ENCODE peak calls at places on chromosome 18, in seven cellular contexts. H is breast epithelium, D is endothelial cell of umbilical vein, U is K562, Z is sigmoid colon, P is HepG2, C is transverse colon. B is an unnamed sample.

GRCh38 chr18:35634376-35634775 is 52.8 kb downstream of the GALNT1 start:
- DNase-seq in P (no peak), D (peak), Z (no peak), H (no peak), U (no peak), C (no peak), B (no peak)

GRCh38 chr18:63848159-63848558 is 39.3 kb upstream of the SERPINB2 start:
- DNase-seq in C (no peak), D (peak), Z (no peak), H (no peak), U (peak), P (peak), B (peak)

GRCh38 chr18:46053368-46054095 is 18.5 kb downstream of the PSTPIP2 start:
- DNase-seq in H (no peak), C (no peak), U (no peak), D (no peak), P (no peak), Z (no peak), B (no peak)

GRCh38 chr18:57846258-57846657 is 43.1 kb upstream of the ATP8B1 start:
- DNase-seq in U (peak), Z (no peak), C (no peak), P (no peak), H (no peak), D (peak), B (no peak)

GRCh38 chr18:4130734-4131719 is 324.1 kb downstream of the DLGAP1 start:
- DNase-seq in Z (no peak), H (no peak), D (no peak), U (no peak), P (no peak), C (no peak), B (peak)

GRCh38 chr18:62450546-62451395 is 72.1 kb upstream of the ZCCHC2 start:
- DNase-seq in H (peak), U (peak), D (peak), Z (peak), P (peak), C (no peak), B (no peak)

GRCh38 chr18:79986726-79987125 is 1.6 kb downstream of the TXNL4A start:
- DNase-seq in C (no peak), U (no peak), H (no peak), P (no peak), D (peak), Z (no peak), B (no peak)

GRCh38 chr18:50656396-50656795 is 96.5 kb downstream of the MAPK4 start:
- DNase-seq in H (no peak), C (no peak), Z (no peak), P (no peak), U (no peak), D (no peak), B (no peak)

GRCh38 chr18:49170925-49171509 is 220.3 kb upstream of the SMAD7 start:
- DNase-seq in D (no peak), Z (no peak), P (no peak), C (no peak), U (no peak), H (no peak), B (no peak)

GRCh38 chr18:46071615-46071893 is 506 bp downstream of the PSTPIP2 start:
- DNase-seq in D (no peak), P (no peak), U (peak), C (no peak), H (no peak), Z (no peak), B (no peak)

GRCh38 chr18:63831080-63831788 is 56.0 kb downstream of the SERPINB7 start:
- DNase-seq in U (no peak), P (no peak), H (no peak), D (no peak), Z (no peak), C (no peak), B (no peak)

GRCh38 chr18:39647627-39648502 is 2082.3 kb upstream of the CELF4 start:
- DNase-seq in Z (no peak), D (peak), P (no peak), U (no peak), C (no peak), H (no peak), B (no peak)

GRCh38 chr18:72840109-72840508 is 27.7 kb downstream of the NETO1 start:
- DNase-seq in D (no peak), P (no peak), U (no peak), H (no peak), C (no peak), Z (no peak), B (no peak)

DNA sequence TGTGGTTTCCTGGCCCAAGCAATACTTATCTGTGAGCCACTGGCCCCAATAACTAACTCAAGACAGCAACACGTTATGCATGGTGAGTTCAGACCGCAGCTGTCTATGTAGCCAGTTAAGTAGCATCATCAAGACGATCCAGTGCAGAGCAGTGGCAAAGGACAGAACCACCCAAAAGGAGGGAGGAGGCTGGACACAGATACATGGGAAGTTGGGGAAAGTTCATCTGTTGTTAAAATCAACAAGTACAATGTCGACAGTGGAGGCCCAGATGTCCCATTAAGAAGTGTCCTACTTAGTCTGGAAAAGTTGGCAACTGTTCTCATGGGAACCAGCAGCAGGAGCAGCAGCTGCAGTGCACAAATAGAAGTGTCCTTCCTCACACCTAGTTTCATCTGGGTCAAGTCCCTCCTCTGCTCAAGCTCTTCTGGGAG is 106.9 kb upstream of the THOC1 start:
- DNase-seq in U (no peak), C (no peak), Z (peak), P (no peak), D (peak), H (no peak), B (no peak)
- TF ChIP-seq POLR2AphosphoS5 in U (no peak), C (no peak), Z (peak), P (no peak), D (no peak), H (no peak), B (no peak)

GRCh38 chr18:6289454-6290242 is 125.1 kb downstream of the L3MBTL4 start:
- DNase-seq in D (no peak), U (no peak), C (no peak), Z (no peak), H (no peak), P (no peak), B (no peak)

GRCh38 chr18:6297875-6298274 is 116.8 kb downstream of the L3MBTL4 start:
- DNase-seq in P (no peak), D (no peak), Z (no peak), U (no peak), C (no peak), H (no peak), B (no peak)

DNA sequence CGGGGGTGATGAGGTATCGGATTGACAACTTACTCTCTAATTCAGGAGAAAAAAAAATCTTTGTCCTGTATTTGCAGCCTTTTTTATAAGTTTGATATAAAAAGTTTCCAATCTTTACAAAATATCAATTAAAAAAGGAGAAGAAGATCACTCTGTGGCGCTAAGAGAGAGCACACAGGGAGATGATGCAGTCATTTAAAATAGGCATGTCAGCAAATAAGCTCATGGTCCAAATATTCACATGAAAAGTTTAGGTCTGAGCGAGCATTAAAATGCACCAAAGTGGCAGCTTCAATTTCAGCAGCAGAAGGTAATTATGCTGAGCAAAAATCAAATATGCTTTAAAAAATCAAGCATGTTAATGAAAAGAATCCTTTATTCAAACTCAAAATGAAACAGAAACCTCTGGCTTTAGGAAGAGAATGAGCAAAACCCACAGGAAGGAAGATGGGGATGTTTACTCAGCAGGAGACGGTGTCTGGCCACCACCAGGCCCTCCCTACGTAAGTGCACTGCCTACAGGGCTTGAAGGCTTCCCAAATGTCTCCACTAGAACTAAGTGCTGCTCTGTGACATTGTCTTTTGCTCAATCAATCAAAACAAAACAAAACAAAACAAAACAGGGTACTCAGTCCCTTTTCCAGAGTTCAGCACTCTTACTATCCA is 120.5 kb downstream of the L3MBTL4 start:
- DNase-seq in U (no peak), D (no peak), P (no peak), Z (no peak), H (no peak), C (no peak), B (no peak)
- TF ChIP-seq POLR2AphosphoS5 in U (no peak), D (no peak), P (no peak), Z (no peak), H (no peak), C (no peak), B (no peak)

GRCh38 chr18:77113361-77114069 is 19.1 kb downstream of the MBP start:
- DNase-seq in P (no peak), Z (no peak), D (no peak), U (no peak), C (no peak), H (peak), B (no peak)

GRCh38 chr18:77116201-77117080 is 16.1 kb downstream of the MBP start:
- DNase-seq in D (no peak), U (no peak), H (peak), Z (no peak), C (no peak), P (no peak), B (no peak)

GRCh38 chr18:77115461-77115907 is 17.1 kb downstream of the MBP start:
- DNase-seq in D (no peak), P (no peak), C (no peak), U (no peak), Z (no peak), H (peak), B (no peak)

GRCh38 chr18:77114070-77114563 is 18.5 kb downstream of the MBP start:
- DNase-seq in U (no peak), P (no peak), C (no peak), Z (no peak), D (no peak), H (no peak), B (no peak)

DNA sequence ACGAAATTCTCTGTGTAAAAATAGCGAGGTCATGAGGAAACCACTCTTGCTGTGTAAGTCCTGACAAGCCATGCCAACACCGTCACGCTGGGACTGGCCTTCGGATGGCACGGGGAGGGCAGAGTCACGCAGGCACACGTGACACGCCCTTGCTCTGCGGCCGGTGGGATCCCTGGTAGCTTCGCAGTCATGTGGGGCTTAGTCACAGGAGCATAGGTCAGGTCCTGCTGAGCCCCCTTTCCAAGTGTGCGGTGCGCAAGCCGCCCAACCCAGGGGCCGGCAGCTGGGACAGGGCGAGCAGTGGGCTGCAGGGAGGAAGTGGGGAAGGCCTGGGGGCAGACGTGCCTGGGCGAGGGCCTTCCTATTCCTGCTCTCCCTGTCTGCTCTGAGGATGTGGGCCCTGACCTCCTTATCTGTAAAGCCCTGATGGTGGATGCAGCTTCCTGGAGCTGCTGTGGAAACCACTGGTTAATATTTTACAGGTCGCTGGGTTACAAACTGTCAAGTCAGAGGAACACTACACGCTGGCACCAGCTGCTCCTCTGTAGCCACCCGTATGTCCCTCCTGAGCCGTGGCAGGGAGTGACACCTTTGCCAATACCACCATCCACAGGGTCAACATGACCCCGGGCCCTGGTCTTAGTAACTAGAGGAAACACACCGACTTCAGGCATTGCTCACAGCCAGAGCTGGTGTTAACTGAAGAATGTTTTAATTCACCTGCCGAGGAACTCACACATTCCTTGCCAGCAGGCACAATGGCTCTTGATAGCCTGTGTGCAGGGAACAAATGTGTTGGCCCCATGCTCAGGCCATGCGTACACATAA is 17.8 kb downstream of the MBP start:
- DNase-seq in H (peak), D (peak), C (peak), Z (peak), P (peak), U (peak), B (peak)
- TF ChIP-seq POLR2AphosphoS5 in H (peak), D (peak), C (peak), Z (peak), P (peak), U (no peak), B (peak)

GRCh38 chr18:31241900-31242409 is 76.0 kb upstream of the DSG1 start:
- DNase-seq in Z (no peak), D (no peak), U (peak), P (peak), C (peak), H (no peak), B (peak)
- TF ChIP-seq POLR2AphosphoS5 in Z (no peak), D (no peak), U (no peak), P (no peak), C (no peak), H (no peak), B (peak)

GRCh38 chr18:32724071-32724696 is 48.6 kb downstream of the KLHL14 start:
- DNase-seq in P (no peak), U (no peak), D (no peak), C (no peak), H (no peak), Z (no peak), B (no peak)
- TF ChIP-seq POLR2AphosphoS5 in P (no peak), U (no peak), D (no peak), C (no peak), H (no peak), Z (no peak), B (no peak)

B was measured in prostate gland.